ENCODE peak calls at places on chromosomes 4 and X, in seven cellular contexts. G, A, H, K, S, I and L are unnamed samples.

GRCh38 chrX:30141966-30142365 is 73.4 kb upstream of the MAGEB2 start:
- DNase-seq in G (peak; percentile 31), A (peak; percentile 37), H (peak; percentile 43), K (no peak), S (peak; percentile 27), I (no peak), L (peak; percentile 78)

GRCh38 chrX:104310084-104310483 is 55.4 kb upstream of the ESX1 start:
- DNase-seq in G (no peak), A (peak; percentile 7), H (no peak), K (no peak), S (no peak), I (no peak), L (no peak)

GRCh38 chrX:11427082-11428033 is 134.1 kb downstream of the AMELX start:
- DNase-seq in G (peak; percentile 67), A (peak; percentile 26), H (no peak), K (no peak), S (no peak), I (no peak), L (no peak)

GRCh38 chr4:105644270-105644669 is 64.2 kb downstream of the INTS12 start:
- DNase-seq in G (no peak), A (no peak), H (no peak), K (no peak), S (no peak), I (no peak), L (no peak)

GRCh38 chrX:147912093-147912801 is 528 bp downstream of the FMR1 start:
- DNase-seq in G (peak; percentile 15), A (peak; percentile 44), H (no peak), K (no peak), S (no peak), I (no peak), L (peak; percentile 35)

GRCh38 chr4:188268081-188268908 is 129.1 kb downstream of the TRIML1 start:
- DNase-seq in G (no peak), A (no peak), H (no peak), K (no peak), S (no peak), I (no peak), L (no peak)

GRCh38 chrX:27924261-27924660 is 57.0 kb downstream of the DCAF8L1 start:
- DNase-seq in G (no peak), A (no peak), H (no peak), K (no peak), S (no peak), I (no peak), L (no peak)

GRCh38 chr4:81164126-81164525 is 50.9 kb downstream of the PRKG2 start:
- DNase-seq in G (no peak), A (no peak), H (no peak), K (no peak), S (no peak), I (no peak), L (no peak)

GRCh38 chr4:85126991-85127591 is 160.6 kb upstream of the WDFY3 start:
- DNase-seq in G (no peak), A (no peak), H (no peak), K (no peak), S (no peak), I (no peak), L (no peak)

GRCh38 chr4:173212379-173212778 is 43.8 kb downstream of the GALNT7 start:
- DNase-seq in G (no peak), A (no peak), H (no peak), K (no peak), S (no peak), I (no peak), L (no peak)

GRCh38 chrX:38803609-38804480 is 2.6 kb downstream of the MID1IP1 start:
- DNase-seq in G (peak; percentile 79), A (peak; percentile 87), H (peak; percentile 77), K (no peak), S (peak; percentile 72), I (peak; percentile 57), L (peak; percentile 35)

GRCh38 chrX:91108761-91109160 is 325.9 kb upstream of the PABPC5 start:
- DNase-seq in G (no peak), A (no peak), H (no peak), K (no peak), S (peak; percentile 85), I (no peak), L (no peak)

GRCh38 chrX:41302293-41302868 is 31.6 kb upstream of the DDX3X start:
- DNase-seq in G (no peak), A (no peak), H (no peak), K (no peak), S (no peak), I (no peak), L (peak; percentile 64)

GRCh38 chr4:97656034-97656720 is 487.1 kb downstream of the STPG2 start:
- DNase-seq in G (no peak), A (no peak), H (peak; percentile 33), K (no peak), S (no peak), I (no peak), L (peak; percentile 27)

GRCh38 chrX:72027914-72028307 is 103.8 kb downstream of the RTL5 start:
- DNase-seq in G (no peak), A (no peak), H (no peak), K (no peak), S (no peak), I (no peak), L (no peak)

GRCh38 chrX:72027024-72027913 is 104.4 kb downstream of the RTL5 start:
- DNase-seq in G (no peak), A (no peak), H (no peak), K (no peak), S (no peak), I (no peak), L (no peak)

GRCh38 chrX:72025236-72025770 is 106.4 kb downstream of the RTL5 start:
- DNase-seq in G (no peak), A (no peak), H (no peak), K (no peak), S (no peak), I (no peak), L (no peak)

GRCh38 chrX:72028701-72029470 is 102.8 kb downstream of the RTL5 start:
- DNase-seq in G (no peak), A (no peak), H (no peak), K (no peak), S (no peak), I (no peak), L (no peak)

GRCh38 chrX:72026341-72027023 is 105.2 kb downstream of the RTL5 start:
- DNase-seq in G (no peak), A (no peak), H (no peak), K (no peak), S (no peak), I (no peak), L (no peak)
- TF ChIP-seq JUND in G (no peak), A (no peak), H (no peak), K (no peak), S (no peak), I (no peak), L (no peak)

GRCh38 chrX:53479295-53479694 is 45.1 kb upstream of the HSD17B10 start:
- DNase-seq in G (peak; percentile 40), A (no peak), H (no peak), K (no peak), S (no peak), I (no peak), L (no peak)

GRCh38 chrX:53476371-53476770 is 42.2 kb upstream of the HSD17B10 start:
- DNase-seq in G (no peak), A (no peak), H (no peak), K (no peak), S (no peak), I (no peak), L (no peak)

GRCh38 chrX:53471346-53471745 is 37.2 kb upstream of the HSD17B10 start:
- DNase-seq in G (peak; percentile 6), A (no peak), H (no peak), K (no peak), S (no peak), I (no peak), L (no peak)

GRCh38 chrX:53474707-53475106 is 40.5 kb upstream of the HSD17B10 start:
- DNase-seq in G (no peak), A (no peak), H (no peak), K (no peak), S (no peak), I (no peak), L (no peak)
- TF ChIP-seq JUND in G (no peak), A (no peak), H (no peak), K (no peak), S (no peak), I (no peak), L (no peak)

GRCh38 chr4:7066493-7066892 is 1.4 kb downstream of the GRPEL1 start:
- DNase-seq in G (no peak), A (no peak), H (no peak), K (no peak), S (no peak), I (no peak), L (no peak)
- TF ChIP-seq JUND in G (no peak), A (no peak), H (no peak), K (no peak), S (no peak), I (no peak), L (no peak)

GRCh38 chrX:111338095-111338698 is 67.9 kb upstream of the CAPN6 start:
- DNase-seq in G (no peak), A (no peak), H (no peak), K (no peak), S (no peak), I (no peak), L (no peak)
- TF ChIP-seq JUND in G (no peak), A (no peak), H (no peak), K (no peak), S (no peak), I (no peak), L (no peak)

GRCh38 chr4:24979554-24979953 is 51.2 kb downstream of the LGI2 start:
- DNase-seq in G (no peak), A (no peak), H (no peak), K (no peak), S (no peak), I (no peak), L (no peak)

GRCh38 chr4:24984602-24985532 is 45.9 kb downstream of the LGI2 start:
- DNase-seq in G (no peak), A (no peak), H (no peak), K (no peak), S (no peak), I (no peak), L (no peak)

GRCh38 chr4:24975505-24975904 is 55.2 kb downstream of the LGI2 start:
- DNase-seq in G (no peak), A (no peak), H (no peak), K (no peak), S (no peak), I (no peak), L (no peak)

GRCh38 chr4:24978291-24979072 is 52.3 kb downstream of the LGI2 start:
- DNase-seq in G (no peak), A (no peak), H (no peak), K (no peak), S (no peak), I (no peak), L (no peak)

GRCh38 chr4:24980064-24980690 is 50.6 kb downstream of the LGI2 start:
- DNase-seq in G (peak; percentile 69), A (peak; percentile 53), H (peak; percentile 61), K (peak; percentile 19), S (peak; percentile 33), I (peak; percentile 41), L (peak; percentile 60)
- TF ChIP-seq JUND in G (no peak), A (no peak), H (no peak), K (no peak), S (no peak), I (no peak), L (no peak)

DNA sequence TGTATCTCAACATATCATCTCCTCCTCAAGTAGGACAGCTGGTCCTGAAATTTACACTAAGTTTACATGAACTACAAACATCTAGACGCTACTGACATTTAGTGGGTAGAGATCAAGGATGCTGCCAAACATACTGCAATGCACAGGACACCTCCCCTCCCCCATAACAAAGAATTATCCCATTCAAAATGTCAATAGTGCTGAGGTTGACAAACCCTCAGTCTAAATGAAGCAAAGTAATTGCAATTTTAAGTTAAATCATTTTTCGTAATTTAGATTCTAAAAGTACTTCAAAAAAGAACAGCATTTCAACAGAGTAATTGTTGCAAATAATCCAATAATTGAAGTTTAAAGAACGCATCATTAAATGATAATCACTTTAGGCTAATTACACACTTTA is 1.2 kb downstream of the PRMT9 start:
- DNase-seq in G (no peak), A (peak; percentile 7), H (no peak), K (no peak), S (no peak), I (no peak), L (no peak)
- TF ChIP-seq JUND in G (no peak), A (no peak), H (no peak), K (no peak), S (no peak), I (no peak), L (no peak)